ENCODE peak calls at places on chromosomes 12 and 14, in ten cellular contexts. E, C, I, H, G, K, Q, T, U and J are unnamed samples.
A peak's percentile ranks its signal among the peaks of the same experiment; 100 is the strongest.

GRCh38 chr12:128606040-128606439 is 217.7 kb downstream of the SLC15A4 start:
- DNase-seq in H (no peak), I (no peak), E (no peak), C (no peak), T (no peak), G (no peak), U (no peak), Q (peak; percentile 58), K (no peak), J (no peak)

GRCh38 chr12:92854344-92854743 is 74.8 kb downstream of the EEA1 start:
- DNase-seq in K (no peak), G (no peak), Q (no peak), U (no peak), C (no peak), T (no peak), I (no peak), H (no peak), E (no peak), J (no peak)

GRCh38 chr12:33752854-33753253 is 269.4 kb upstream of the ALG10 start:
- DNase-seq in Q (no peak), C (peak; percentile 3), T (no peak), U (peak; percentile 39), G (no peak), E (no peak), I (no peak), H (no peak), K (peak; percentile 64), J (no peak)

GRCh38 chr12:57033428-57033827 is 16.5 kb downstream of the MYO1A start:
- DNase-seq in U (no peak), E (no peak), I (no peak), G (no peak), T (no peak), Q (no peak), K (no peak), C (no peak), H (no peak), J (no peak)

GRCh38 chr14:59150990-59151389 is 37.5 kb upstream of the DAAM1 start:
- DNase-seq in Q (no peak), G (no peak), C (no peak), U (no peak), T (no peak), I (no peak), E (no peak), H (no peak), K (no peak), J (no peak)

GRCh38 chr12:109278912-109279311 is 30.2 kb downstream of the FOXN4 start:
- DNase-seq in H (no peak), E (no peak), C (no peak), I (no peak), G (no peak), T (no peak), K (no peak), Q (no peak), U (no peak), J (no peak)

GRCh38 chr12:132156145-132156709 is 12.0 kb downstream of the NOC4L start:
- DNase-seq in T (no peak), H (no peak), E (no peak), C (no peak), K (no peak), Q (no peak), G (no peak), I (no peak), U (no peak), J (no peak)

GRCh38 chr14:85333313-85333712 is 196.6 kb upstream of the FLRT2 start:
- DNase-seq in I (no peak), U (no peak), G (no peak), E (peak; percentile 60), T (peak; percentile 55), C (peak; percentile 75), H (no peak), K (no peak), Q (peak; percentile 56), J (no peak)

GRCh38 chr12:6225630-6226001 is 25.4 kb downstream of the CD9 start:
- DNase-seq in U (no peak), T (no peak), I (no peak), C (no peak), H (no peak), E (peak; percentile 63), Q (no peak), K (no peak), G (no peak), J (no peak)

GRCh38 chr14:70148911-70149675 is 39.7 kb downstream of the SLC8A3 start:
- DNase-seq in T (no peak), H (no peak), U (no peak), C (no peak), K (peak; percentile 66), Q (no peak), I (no peak), E (no peak), G (no peak), J (no peak)

GRCh38 chr14:65258391-65258790 is 154.1 kb upstream of the FUT8 start:
- DNase-seq in K (no peak), C (peak; percentile 77), T (peak; percentile 88), E (peak; percentile 84), Q (peak; percentile 79), U (peak; percentile 17), I (no peak), G (no peak), H (peak; percentile 83), J (no peak)

GRCh38 chr14:102951034-102951433 is 28.6 kb downstream of the AMN start:
- DNase-seq in T (peak; percentile 59), U (no peak), Q (peak; percentile 19), K (peak; percentile 37), C (no peak), I (no peak), E (no peak), G (peak; percentile 55), H (no peak), J (peak; percentile 52)

GRCh38 chr12:63064080-63064479 is 86.9 kb downstream of the AVPR1A start:
- DNase-seq in K (no peak), E (peak; percentile 13), T (peak; percentile 33), H (peak; percentile 20), I (no peak), G (no peak), Q (peak; percentile 76), C (peak; percentile 73), U (no peak), J (no peak)

GRCh38 chr14:84112589-84112988 is 1417.4 kb upstream of the FLRT2 start:
- DNase-seq in Q (no peak), K (no peak), G (no peak), H (no peak), E (no peak), C (no peak), T (no peak), U (no peak), I (no peak), J (no peak)

GRCh38 chr14:88901199-88901588 is 76.7 kb downstream of the TTC8 start:
- DNase-seq in T (no peak), I (no peak), G (no peak), E (no peak), H (no peak), Q (no peak), C (no peak), U (no peak), K (no peak), J (no peak)

GRCh38 chr14:38868415-38869290 is 234.4 kb downstream of the SEC23A start:
- DNase-seq in I (no peak), C (no peak), E (no peak), T (no peak), H (no peak), U (no peak), K (no peak), G (no peak), Q (no peak), J (no peak)

GRCh38 chr14:76080009-76080408 is 71.7 kb upstream of the GPATCH2L start:
- DNase-seq in I (no peak), E (no peak), Q (no peak), G (peak; percentile 13), H (no peak), T (no peak), U (no peak), C (no peak), K (no peak), J (no peak)

GRCh38 chr14:34732802-34733201 is 18.4 kb upstream of the CFL2 start:
- DNase-seq in U (no peak), G (no peak), Q (no peak), C (no peak), H (no peak), T (no peak), I (no peak), K (no peak), E (no peak), J (no peak)

GRCh38 chr14:92922883-92923743 is at the start of gene CHGA:
- DNase-seq in G (no peak), U (no peak), E (peak; percentile 8), T (peak; percentile 55), Q (peak; percentile 48), C (peak; percentile 37), K (peak; percentile 87), H (peak; percentile 59), I (peak; percentile 40), J (peak; percentile 87)

GRCh38 chr12:82627799-82628198 is 58.9 kb upstream of the TMTC2 start:
- DNase-seq in H (peak; percentile 2), C (peak; percentile 55), K (peak; percentile 65), I (no peak), T (peak; percentile 48), U (peak; percentile 60), E (peak; percentile 14), G (no peak), Q (peak; percentile 67), J (no peak)

GRCh38 chr12:38904932-38905479 is 385 bp downstream of the CPNE8 start:
- DNase-seq in I (peak; percentile 15), T (peak; percentile 87), Q (peak; percentile 28), K (peak; percentile 98), C (peak; percentile 28), E (peak; percentile 72), G (peak; percentile 34), H (peak; percentile 37), U (no peak), J (peak; percentile 92)